ENCODE peak calls at places on chromosomes 7 and 10, in four cellular contexts. One of them, this sample, is unnamed. For H3K4me1, the result is how much of the 10 kb centered on the place peaks cover.

GRCh38 chr7:99036531-99037175 is 107.3 kb downstream of the SMURF1 start:
- DNase-seq in breast epithelium: no peak
- DNase-seq in suprapubic skin: no peak
- DNase-seq in HepG2: peak
- DNase-seq in this sample: no peak

GRCh38 chr7:134458341-134458805 is 527 bp downstream of the AKR1B1 start:
- DNase-seq in breast epithelium: no peak
- DNase-seq in suprapubic skin: peak
- DNase-seq in HepG2: peak
- DNase-seq in this sample: peak

GRCh38 chr7:83201355-83201754 is 38.7 kb upstream of the PCLO start:
- DNase-seq in breast epithelium: no peak
- DNase-seq in suprapubic skin: no peak
- DNase-seq in HepG2: no peak
- DNase-seq in this sample: no peak

GRCh38 chr10:75762436-75762802 is 331.0 kb downstream of the LRMDA start:
- DNase-seq in breast epithelium: no peak
- DNase-seq in suprapubic skin: no peak
- DNase-seq in HepG2: no peak
- DNase-seq in this sample: peak

GRCh38 chr7:83020171-83020570 is 142.5 kb downstream of the PCLO start:
- DNase-seq in breast epithelium: no peak
- DNase-seq in suprapubic skin: no peak
- DNase-seq in HepG2: no peak
- DNase-seq in this sample: no peak

GRCh38 chr7:67764312-67764711 is 767.7 kb downstream of the TYW1 start:
- DNase-seq in breast epithelium: no peak
- DNase-seq in suprapubic skin: no peak
- DNase-seq in HepG2: peak
- DNase-seq in this sample: no peak

GRCh38 chr10:28470873-28471704 is 61.8 kb upstream of the WAC start:
- DNase-seq in breast epithelium: no peak
- DNase-seq in suprapubic skin: no peak
- DNase-seq in HepG2: no peak
- DNase-seq in this sample: no peak

GRCh38 chr7:139682136-139683013 is 95.4 kb downstream of the HIPK2 start:
- DNase-seq in breast epithelium: no peak
- DNase-seq in suprapubic skin: no peak
- DNase-seq in HepG2: peak
- DNase-seq in this sample: no peak

GRCh38 chr7:2138146-2138765 is 94.5 kb downstream of the MAD1L1 start:
- DNase-seq in breast epithelium: no peak
- DNase-seq in suprapubic skin: no peak
- DNase-seq in HepG2: no peak
- DNase-seq in this sample: no peak

GRCh38 chr10:106278385-106278784 is 886.1 kb downstream of the SORCS1 start:
- DNase-seq in breast epithelium: no peak
- DNase-seq in suprapubic skin: no peak
- DNase-seq in HepG2: no peak
- DNase-seq in this sample: no peak

GRCh38 chr7:95545007-95545615 is 51.2 kb downstream of the PDK4 start:
- DNase-seq in breast epithelium: peak
- DNase-seq in suprapubic skin: no peak
- DNase-seq in HepG2: peak
- DNase-seq in this sample: peak

GRCh38 chr10:8752146-8752843 is 697.8 kb downstream of the GATA3 start:
- DNase-seq in breast epithelium: no peak
- DNase-seq in suprapubic skin: no peak
- DNase-seq in HepG2: no peak
- DNase-seq in this sample: no peak

GRCh38 chr10:6151087-6151977 is 51.4 kb upstream of the PFKFB3 start:
- DNase-seq in breast epithelium: no peak
- DNase-seq in suprapubic skin: no peak
- DNase-seq in HepG2: peak
- DNase-seq in this sample: peak

GRCh38 chr10:75592888-75593643 is 161.6 kb downstream of the LRMDA start:
- DNase-seq in breast epithelium: no peak
- DNase-seq in suprapubic skin: no peak
- DNase-seq in HepG2: no peak
- DNase-seq in this sample: no peak

GRCh38 chr7:11313801-11314200 is 340.1 kb downstream of the PHF14 start:
- DNase-seq in breast epithelium: no peak
- DNase-seq in suprapubic skin: no peak
- DNase-seq in HepG2: no peak
- DNase-seq in this sample: no peak

GRCh38 chr10:13489035-13489434 is 39.8 kb downstream of the BEND7 start:
- DNase-seq in breast epithelium: no peak
- DNase-seq in suprapubic skin: no peak
- DNase-seq in HepG2: no peak
- DNase-seq in this sample: no peak

GRCh38 chr7:131629203-131629871 is 72.9 kb upstream of the PODXL start:
- DNase-seq in breast epithelium: no peak
- DNase-seq in suprapubic skin: no peak
- DNase-seq in HepG2: no peak
- DNase-seq in this sample: no peak

GRCh38 chr7:9835204-9835603 is 1138.5 kb upstream of the PHF14 start:
- DNase-seq in breast epithelium: no peak
- DNase-seq in suprapubic skin: no peak
- DNase-seq in HepG2: no peak
- DNase-seq in this sample: peak

GRCh38 chr10:95458824-95459223 is 102.3 kb downstream of the SORBS1 start:
- DNase-seq in breast epithelium: no peak
- DNase-seq in suprapubic skin: no peak
- DNase-seq in HepG2: no peak
- DNase-seq in this sample: no peak

GRCh38 chr10:22761569-22762220 is 47.3 kb upstream of the PIP4K2A start:
- DNase-seq in breast epithelium: no peak
- DNase-seq in suprapubic skin: no peak
- DNase-seq in HepG2: no peak
- DNase-seq in this sample: no peak

GRCh38 chr10:114345701-114346100 is 58.6 kb downstream of the AFAP1L2 start:
- DNase-seq in breast epithelium: no peak
- DNase-seq in suprapubic skin: no peak
- DNase-seq in HepG2: no peak
- DNase-seq in this sample: no peak

GRCh38 chr7:121960678-121961461 is 87.9 kb downstream of the PTPRZ1 start:
- DNase-seq in breast epithelium: no peak
- DNase-seq in suprapubic skin: no peak
- DNase-seq in HepG2: no peak
- DNase-seq in this sample: no peak

GRCh38 chr7:42125321-42125720 is 111.7 kb downstream of the GLI3 start:
- DNase-seq in breast epithelium: no peak
- DNase-seq in suprapubic skin: no peak
- DNase-seq in HepG2: no peak
- DNase-seq in this sample: no peak

GRCh38 chr7:106064329-106064728 is 47.8 kb downstream of the SYPL1 start:
- DNase-seq in breast epithelium: no peak
- DNase-seq in suprapubic skin: peak
- DNase-seq in HepG2: no peak
- DNase-seq in this sample: no peak

GRCh38 chr10:77030915-77031425 is 606.6 kb downstream of the KCNMA1 start:
- DNase-seq in breast epithelium: no peak
- DNase-seq in suprapubic skin: no peak
- DNase-seq in HepG2: no peak
- DNase-seq in this sample: no peak

GRCh38 chr10:100996678-100997363 is 2.8 kb upstream of the LZTS2 start:
- DNase-seq in breast epithelium: no peak
- DNase-seq in suprapubic skin: no peak
- DNase-seq in HepG2: no peak
- DNase-seq in this sample: no peak

GRCh38 chr7:45311597-45311996 is 154.0 kb downstream of the RAMP3 start:
- DNase-seq in breast epithelium: no peak
- DNase-seq in suprapubic skin: no peak
- DNase-seq in HepG2: no peak
- DNase-seq in this sample: no peak

GRCh38 chr10:3077940-3078630 is 10.7 kb downstream of the PFKP start:
- DNase-seq in breast epithelium: no peak
- DNase-seq in suprapubic skin: no peak
- DNase-seq in HepG2: no peak
- DNase-seq in this sample: no peak

GRCh38 chr10:68856352-68856751 is 29.0 kb downstream of the STOX1 start:
- DNase-seq in breast epithelium: no peak
- DNase-seq in suprapubic skin: no peak
- DNase-seq in HepG2: no peak
- DNase-seq in this sample: no peak

GRCh38 chr7:30914611-30915601 is 3.3 kb downstream of the AQP1 start:
- DNase-seq in breast epithelium: no peak
- DNase-seq in suprapubic skin: no peak
- DNase-seq in HepG2: no peak
- DNase-seq in this sample: no peak

GRCh38 chr10:1132584-1132983 is 76.4 kb downstream of the WDR37 start:
- DNase-seq in breast epithelium: no peak
- DNase-seq in suprapubic skin: no peak
- DNase-seq in HepG2: no peak
- DNase-seq in this sample: no peak
- TF ChIP-seq POLR2A in breast epithelium: no peak
- TF ChIP-seq POLR2A in suprapubic skin: no peak
- TF ChIP-seq POLR2A in HepG2: no peak
- TF ChIP-seq POLR2A in this sample: no peak

GRCh38 chr7:143013473-143013872 is 13.5 kb downstream of the OR9A2 start:
- DNase-seq in breast epithelium: peak
- DNase-seq in suprapubic skin: no peak
- DNase-seq in HepG2: no peak
- DNase-seq in this sample: no peak
- H3K4me1 ChIP-seq in breast epithelium: under half
- H3K4me1 ChIP-seq in suprapubic skin: under half
- H3K4me1 ChIP-seq in HepG2: under half
- H3K4me1 ChIP-seq in this sample: under half

GRCh38 chr7:128044064-128044463 is 12.8 kb upstream of the LRRC4 start:
- DNase-seq in breast epithelium: no peak
- DNase-seq in suprapubic skin: no peak
- DNase-seq in HepG2: no peak
- DNase-seq in this sample: no peak
- TF ChIP-seq POLR2AphosphoS5 in breast epithelium: no peak
- TF ChIP-seq POLR2AphosphoS5 in suprapubic skin: no peak
- TF ChIP-seq POLR2AphosphoS5 in HepG2: no peak
- TF ChIP-seq POLR2AphosphoS5 in this sample: no peak

GRCh38 chr7:147492621-147493020 is 1097.9 kb upstream of the C7orf33 start:
- DNase-seq in breast epithelium: no peak
- DNase-seq in suprapubic skin: no peak
- DNase-seq in HepG2: no peak
- DNase-seq in this sample: no peak

GRCh38 chr7:147496209-147496608 is 1094.4 kb upstream of the C7orf33 start:
- DNase-seq in breast epithelium: no peak
- DNase-seq in suprapubic skin: no peak
- DNase-seq in HepG2: no peak
- DNase-seq in this sample: no peak

GRCh38 chr7:147498081-147498480 is 1092.5 kb upstream of the C7orf33 start:
- DNase-seq in breast epithelium: no peak
- DNase-seq in suprapubic skin: no peak
- DNase-seq in HepG2: no peak
- DNase-seq in this sample: no peak

DNA sequence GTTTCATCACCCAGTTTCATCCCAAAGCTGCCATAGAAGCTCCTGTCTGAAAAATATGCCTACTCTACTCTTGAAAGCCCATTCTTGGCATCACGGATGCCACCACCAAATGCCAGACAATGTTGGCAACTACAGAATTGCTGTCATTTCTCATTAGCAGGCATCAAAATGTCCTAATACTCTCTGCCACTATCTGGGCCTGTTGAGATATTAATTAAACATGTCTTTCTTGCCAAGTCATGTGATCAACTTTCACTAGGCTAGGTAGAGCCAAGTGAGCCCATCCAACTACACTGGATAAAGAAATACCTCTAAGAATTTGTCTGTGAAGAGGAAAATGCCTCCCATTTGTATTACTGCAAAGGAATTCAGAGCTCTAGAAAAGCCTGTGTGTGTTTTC is 1093.3 kb upstream of the C7orf33 start:
- DNase-seq in breast epithelium: no peak
- DNase-seq in suprapubic skin: no peak
- DNase-seq in HepG2: no peak
- DNase-seq in this sample: no peak
- TF ChIP-seq POLR2A in breast epithelium: no peak
- TF ChIP-seq POLR2A in suprapubic skin: no peak
- TF ChIP-seq POLR2A in HepG2: no peak
- TF ChIP-seq POLR2A in this sample: no peak

This sample was measured in prostate gland.